ENCODE peak calls at places on chromosome 17, in nine cellular contexts. L is lower leg skin, N is IMR-90, I is spleen, Z is uterus, V is tibial nerve, M is H54, C is Peyer's patch, E is esophagus squamous epithelium. H is an unnamed sample.

GRCh38 chr17:65902165-65902564 is 289.8 kb downstream of the CEP112 start:
- DNase-seq in Z (no peak), E (no peak), M (no peak), V (no peak), C (no peak), N (no peak), L (no peak), I (no peak), H (no peak)

GRCh38 chr17:46974086-46974485 is 5.0 kb downstream of the RPRML start:
- DNase-seq in V (no peak), Z (no peak), I (no peak), L (no peak), E (no peak), C (no peak), N (no peak), M (no peak), H (no peak)

GRCh38 chr17:77454560-77455095 is 313.9 kb downstream of the SEC14L1 start:
- DNase-seq in C (no peak), I (peak), E (no peak), L (no peak), N (no peak), V (no peak), Z (no peak), M (no peak), H (no peak)

GRCh38 chr17:57293077-57293476 is 36.8 kb downstream of the MSI2 start:
- DNase-seq in I (no peak), E (no peak), V (no peak), N (no peak), C (no peak), Z (no peak), M (peak), L (no peak), H (no peak)

GRCh38 chr17:73767696-73768095 is 123.5 kb upstream of the SDK2 start:
- DNase-seq in C (no peak), E (no peak), V (no peak), L (no peak), M (no peak), Z (no peak), I (no peak), N (no peak), H (no peak)

GRCh38 chr17:17420561-17421269 is 56.1 kb upstream of the MED9 start:
- DNase-seq in E (no peak), N (peak), M (no peak), L (peak), I (no peak), V (peak), Z (peak), C (no peak), H (peak)

GRCh38 chr17:61545335-61545938 is 45.6 kb downstream of the NACA2 start:
- DNase-seq in Z (no peak), I (no peak), N (no peak), L (no peak), V (no peak), E (no peak), C (no peak), M (no peak), H (no peak)

GRCh38 chr17:3675886-3676285 is 7.3 kb downstream of the EMC6 start:
- DNase-seq in Z (no peak), E (no peak), L (no peak), M (no peak), I (no peak), N (no peak), V (no peak), C (no peak), H (no peak)

GRCh38 chr17:70674061-70674460 is 504.7 kb downstream of the KCNJ2 start:
- DNase-seq in N (no peak), E (no peak), V (no peak), Z (no peak), I (no peak), L (no peak), C (no peak), M (no peak), H (no peak)

GRCh38 chr17:32503251-32504165 is 16.7 kb downstream of the CDK5R1 start:
- DNase-seq in C (peak), N (no peak), M (peak), L (no peak), E (no peak), V (no peak), Z (no peak), I (peak), H (no peak)

GRCh38 chr17:40327735-40328385 is 18.9 kb downstream of the RARA start:
- DNase-seq in I (peak), M (no peak), Z (no peak), C (peak), L (no peak), V (no peak), E (no peak), N (no peak), H (peak)

GRCh38 chr17:32523827-32524552 is 37.2 kb downstream of the CDK5R1 start:
- DNase-seq in Z (no peak), L (no peak), E (no peak), I (no peak), V (no peak), N (no peak), C (no peak), M (no peak), H (no peak)

GRCh38 chr17:3475812-3476686 is at the start of gene ASPA:
- DNase-seq in M (no peak), C (no peak), N (peak), E (no peak), L (no peak), V (no peak), I (no peak), Z (no peak), H (no peak)

GRCh38 chr17:80961931-80962330 is 29.7 kb upstream of the CHMP6 start:
- DNase-seq in V (no peak), M (no peak), Z (no peak), C (no peak), E (no peak), L (no peak), N (no peak), I (no peak), H (no peak)

GRCh38 chr17:80160536-80160935 is 9.3 kb upstream of the CARD14 start:
- DNase-seq in N (no peak), C (no peak), L (no peak), E (no peak), Z (no peak), V (no peak), I (no peak), M (no peak), H (no peak)

GRCh38 chr17:79702071-79702470 is 28.7 kb upstream of the ENPP7 start:
- DNase-seq in I (no peak), M (no peak), N (no peak), Z (no peak), V (no peak), E (no peak), L (no peak), C (no peak), H (no peak)

GRCh38 chr17:17269926-17270773 is 10.9 kb downstream of the COPS3 start:
- DNase-seq in I (no peak), Z (no peak), N (no peak), V (no peak), E (no peak), L (no peak), C (no peak), M (no peak), H (peak)

GRCh38 chr17:83018658-83019193 is 60.7 kb upstream of the METRNL start:
- DNase-seq in V (no peak), L (no peak), C (no peak), N (no peak), I (no peak), E (no peak), M (no peak), Z (no peak), H (no peak)

GRCh38 chr17:58328195-58329034 is at the start of gene TSPOAP1:
- DNase-seq in Z (no peak), N (no peak), M (no peak), V (no peak), C (peak), E (no peak), I (peak), L (no peak), H (peak)

GRCh38 chr17:17398928-17399926 is 77.6 kb upstream of the MED9 start:
- DNase-seq in E (no peak), N (no peak), L (no peak), C (no peak), Z (no peak), V (peak), I (peak), M (no peak), H (no peak)

GRCh38 chr17:52938623-52939230 is 780.2 kb upstream of the CA10 start:
- DNase-seq in N (no peak), I (no peak), M (no peak), L (no peak), E (no peak), V (no peak), Z (no peak), C (no peak), H (no peak)

GRCh38 chr17:27466748-27467375 is 10.6 kb downstream of the KSR1 start:
- DNase-seq in L (no peak), I (no peak), V (no peak), N (no peak), M (no peak), E (no peak), C (no peak), Z (no peak), H (peak)

DNA sequence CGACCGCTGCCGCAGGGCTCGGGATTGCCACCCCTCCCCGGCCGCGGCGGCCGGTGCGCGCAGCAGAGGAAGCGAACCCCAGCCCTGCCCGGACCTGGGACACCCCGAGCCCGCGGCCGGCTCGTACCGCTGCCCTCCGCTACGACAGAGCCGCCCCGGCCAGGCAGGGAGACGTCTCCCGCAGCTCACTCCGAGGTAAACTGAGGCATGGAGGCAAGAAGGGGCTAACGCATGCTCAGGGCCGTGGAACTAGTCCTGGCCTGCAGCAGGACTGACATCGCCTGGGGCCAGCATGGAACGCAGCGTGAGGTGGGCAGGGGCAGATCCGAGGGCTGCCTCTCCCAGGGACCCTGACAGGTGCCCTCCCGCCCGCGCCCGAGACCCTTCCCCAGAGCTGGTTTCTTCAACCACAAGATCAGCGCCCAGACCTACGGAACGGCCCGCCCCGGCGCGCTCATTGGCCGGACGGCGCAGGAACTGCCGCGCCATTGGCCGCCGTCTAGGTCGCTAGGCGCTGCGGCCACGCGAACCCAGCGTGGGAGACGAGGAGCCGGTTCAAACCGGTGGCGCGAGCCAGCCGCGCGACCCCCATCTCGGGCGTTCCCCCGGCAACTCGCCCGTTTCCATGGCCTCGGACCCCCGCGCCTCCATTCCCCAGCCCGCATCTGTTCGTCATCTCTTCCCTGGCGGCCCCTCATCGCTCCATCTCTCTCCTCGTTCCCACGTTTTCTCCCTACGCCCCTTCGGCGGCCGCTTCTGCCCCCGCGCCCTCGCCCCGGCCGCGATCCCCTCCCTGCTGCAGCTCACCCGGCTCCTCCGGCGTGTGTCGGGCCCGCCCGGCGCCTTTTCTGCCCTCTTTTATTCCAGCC is at the start of gene SLC43A2:
- DNase-seq in Z (peak), E (no peak), C (peak), V (peak), N (peak), I (peak), M (peak), L (peak), H (peak)
- TF ChIP-seq POLR2A in Z (peak), E (no peak), C (peak), V (no peak), N (peak), I (peak), M (no peak), L (no peak), H (peak)

DNA sequence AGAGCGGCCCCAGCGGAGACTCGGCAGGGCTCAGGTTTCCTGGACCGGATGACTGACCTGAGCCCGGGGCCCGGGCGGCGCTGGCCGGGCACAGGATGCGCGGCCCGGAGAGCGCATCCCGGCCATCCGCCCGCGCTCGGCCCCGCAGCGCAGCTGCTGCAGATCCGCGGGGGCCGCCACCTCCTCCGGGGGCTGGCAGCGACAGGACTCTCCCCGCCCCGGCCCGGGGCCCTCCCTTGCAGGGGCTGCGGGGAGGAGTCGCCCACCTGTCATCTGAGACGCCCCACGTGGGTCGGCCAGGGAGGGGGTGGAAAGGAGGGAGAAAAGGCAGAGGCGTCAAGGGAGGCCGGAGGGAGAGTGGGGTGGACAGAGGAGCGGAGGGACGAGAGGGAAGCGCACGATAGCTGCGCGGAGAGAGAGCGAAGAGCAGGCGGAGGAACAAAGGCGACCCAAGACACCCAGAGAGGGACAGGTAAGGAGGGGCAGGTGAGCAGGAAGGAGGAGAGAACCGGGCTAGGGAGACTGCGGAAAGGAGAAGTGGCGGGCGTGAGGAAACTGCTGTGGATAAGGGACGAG is 471 bp upstream of the PRKAR1A start:
- DNase-seq in E (no peak), N (peak), Z (peak), C (peak), V (peak), L (peak), I (peak), M (peak), H (peak)
- TF ChIP-seq POLR2A in E (peak), N (no peak), Z (no peak), C (no peak), V (no peak), L (no peak), I (peak), M (no peak), H (no peak)

GRCh38 chr17:48929812-48930165 is 14.9 kb downstream of the SNF8 start:
- DNase-seq in V (no peak), M (no peak), Z (no peak), I (no peak), E (no peak), L (no peak), N (no peak), C (no peak), H (no peak)

GRCh38 chr17:48933035-48933434 is 11.6 kb downstream of the SNF8 start:
- DNase-seq in N (no peak), C (no peak), L (no peak), I (no peak), E (no peak), M (no peak), Z (no peak), V (no peak), H (no peak)

GRCh38 chr17:48928876-48929811 is 15.5 kb downstream of the SNF8 start:
- DNase-seq in N (no peak), V (no peak), E (no peak), L (no peak), I (peak), M (no peak), Z (no peak), C (no peak), H (no peak)

GRCh38 chr17:48927978-48928716 is 16.5 kb downstream of the SNF8 start:
- DNase-seq in Z (no peak), V (no peak), M (no peak), C (no peak), I (peak), L (no peak), E (no peak), N (no peak), H (no peak)

GRCh38 chr17:48930435-48930873 is 14.2 kb downstream of the SNF8 start:
- DNase-seq in Z (no peak), L (no peak), V (no peak), I (no peak), E (no peak), C (no peak), M (no peak), N (no peak), H (no peak)
- TF ChIP-seq POLR2A in Z (no peak), L (no peak), V (no peak), I (no peak), E (no peak), C (no peak), M (no peak), N (no peak), H (no peak)

DNA sequence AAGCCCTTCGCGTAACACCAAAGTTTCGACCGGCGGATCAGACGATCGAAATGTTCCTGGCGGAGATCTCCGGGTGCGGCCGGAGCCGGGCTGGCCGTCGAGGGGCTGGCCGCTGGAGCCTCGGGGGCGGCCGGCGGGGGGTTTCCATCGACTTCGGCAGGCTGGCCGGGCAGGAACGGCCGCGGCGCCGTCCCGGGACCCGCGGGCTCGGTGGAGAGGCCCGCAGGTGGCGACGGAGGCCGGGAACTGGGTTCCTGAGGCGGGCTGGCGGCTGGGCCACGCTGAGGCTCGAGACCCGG is 1.1 kb downstream of the EPOP start:
- DNase-seq in C (no peak), N (no peak), L (no peak), V (no peak), M (no peak), Z (peak), E (no peak), I (no peak), H (peak)
- TF ChIP-seq POLR2A in C (no peak), N (no peak), L (no peak), V (no peak), M (no peak), Z (no peak), E (no peak), I (no peak), H (no peak)

GRCh38 chr17:29165261-29165660 is 14.9 kb downstream of the MYO18A start:
- DNase-seq in M (no peak), I (no peak), V (no peak), N (no peak), Z (no peak), C (no peak), L (no peak), E (no peak), H (no peak)
- TF ChIP-seq POLR2A in M (no peak), I (no peak), V (no peak), N (no peak), Z (no peak), C (no peak), L (no peak), E (no peak), H (no peak)

GRCh38 chr17:5439446-5439764 is 450 bp upstream of the C1QBP start:
- DNase-seq in I (no peak), E (no peak), V (no peak), L (no peak), C (no peak), M (no peak), Z (no peak), N (no peak), H (no peak)

GRCh38 chr17:5431929-5432556 is 6.9 kb downstream of the C1QBP start:
- DNase-seq in I (no peak), E (no peak), C (no peak), V (no peak), N (no peak), Z (no peak), L (no peak), M (no peak), H (no peak)

GRCh38 chr17:5437721-5438317 is 1.1 kb downstream of the C1QBP start:
- DNase-seq in Z (no peak), N (peak), V (no peak), M (no peak), I (no peak), L (no peak), C (no peak), E (no peak), H (peak)

GRCh38 chr17:5438716-5439445 is at the start of gene C1QBP:
- DNase-seq in L (peak), C (peak), M (peak), N (peak), I (peak), Z (peak), E (peak), V (peak), H (peak)

GRCh38 chr17:5434984-5435383 is 4.0 kb downstream of the C1QBP start:
- DNase-seq in Z (no peak), L (no peak), M (no peak), N (no peak), E (no peak), I (no peak), V (no peak), C (no peak), H (no peak)
- TF ChIP-seq POLR2A in Z (no peak), L (no peak), M (no peak), N (no peak), E (no peak), I (no peak), V (no peak), C (no peak), H (no peak)

GRCh38 chr17:8187517-8188407 is 2.2 kb downstream of the BORCS6 start:
- DNase-seq in Z (peak), I (peak), V (peak), M (peak), E (no peak), C (peak), N (peak), L (peak), H (peak)

GRCh38 chr17:8188408-8188839 is 1.6 kb downstream of the BORCS6 start:
- DNase-seq in I (peak), E (no peak), Z (no peak), V (no peak), N (no peak), C (no peak), M (no peak), L (peak), H (no peak)

GRCh38 chr17:8189041-8189710 is 804 bp downstream of the BORCS6 start:
- DNase-seq in M (no peak), Z (no peak), C (peak), V (no peak), N (no peak), I (peak), E (no peak), L (peak), H (peak)

GRCh38 chr17:8190506-8190905 is 526 bp upstream of the BORCS6 start:
- DNase-seq in N (no peak), E (no peak), M (no peak), C (no peak), Z (no peak), L (no peak), I (no peak), V (no peak), H (no peak)

GRCh38 chr17:8189711-8190477 is at the start of gene BORCS6:
- DNase-seq in C (peak), Z (peak), E (peak), V (peak), L (peak), N (peak), M (peak), I (peak), H (peak)
- TF ChIP-seq POLR2A in C (peak), Z (peak), E (peak), V (peak), L (no peak), N (peak), M (peak), I (peak), H (peak)